ENCODE peak calls at places on chromosome 1, in ten cellular contexts. D, U, P, A, K, Z, X, H, V and T are unnamed samples.

GRCh38 chr1:150477733-150478132 is 9.5 kb upstream of the TARS2 start:
- DNase-seq in D (no peak), U (peak), P (peak), A (no peak), K (no peak), Z (no peak), X (no peak), H (no peak), V (no peak), T (no peak)

GRCh38 chr1:171743014-171743870 is 1.4 kb upstream of the VAMP4 start:
- DNase-seq in D (no peak), U (peak), P (peak), A (no peak), K (peak), Z (no peak), X (no peak), H (no peak), V (no peak), T (no peak)

GRCh38 chr1:52007228-52008073 is 17.0 kb upstream of the RAB3B start:
- DNase-seq in D (no peak), U (no peak), P (no peak), A (no peak), K (no peak), Z (no peak), X (no peak), H (no peak), V (no peak), T (no peak)

GRCh38 chr1:245684636-245685035 is 529.9 kb downstream of the KIF26B start:
- DNase-seq in D (no peak), U (no peak), P (no peak), A (no peak), K (no peak), Z (no peak), X (no peak), H (no peak), V (no peak), T (no peak)

GRCh38 chr1:36816348-36816747 is 218.0 kb downstream of the GRIK3 start:
- DNase-seq in D (no peak), U (no peak), P (no peak), A (no peak), K (no peak), Z (no peak), X (no peak), H (no peak), V (no peak), T (no peak)

GRCh38 chr1:52142220-52143153 is 598 bp downstream of the ZFYVE9 start:
- DNase-seq in D (peak), U (peak), P (peak), A (peak), K (peak), Z (peak), X (peak), H (peak), V (peak), T (peak)

GRCh38 chr1:29853716-29854330 is 617.5 kb downstream of the PTPRU start:
- DNase-seq in D (no peak), U (no peak), P (no peak), A (no peak), K (peak), Z (no peak), X (no peak), H (no peak), V (no peak), T (no peak)

GRCh38 chr1:241518447-241519307 is 878 bp downstream of the FH start:
- DNase-seq in D (no peak), U (peak), P (peak), A (no peak), K (peak), Z (no peak), X (peak), H (peak), V (peak), T (peak)